ENCODE peak calls at places on chromosomes 7 and 10, in nine cellular contexts. U, E, I, Y, J, O, K, L and F are unnamed samples.

GRCh38 chr7:81769891-81770818 is at the start of gene HGF:
- DNase-seq in U (no peak), E (no peak), I (no peak), Y (no peak), J (peak), O (peak), K (peak), L (no peak), F (peak)

GRCh38 chr7:38831262-38831661 is 77.7 kb downstream of the VPS41 start:
- DNase-seq in U (no peak), E (no peak), I (no peak), Y (no peak), J (no peak), O (no peak), K (no peak), L (no peak), F (no peak)

GRCh38 chr10:52486840-52487611 is 172.9 kb downstream of the DKK1 start:
- DNase-seq in U (no peak), E (no peak), I (no peak), Y (no peak), J (peak), O (peak), K (no peak), L (no peak), F (no peak)

GRCh38 chr7:71193099-71193810 is 61.3 kb downstream of the GALNT17 start:
- DNase-seq in U (no peak), E (no peak), I (no peak), Y (no peak), J (no peak), O (no peak), K (no peak), L (no peak), F (no peak)

GRCh38 chr10:31209523-31209922 is 109.5 kb upstream of the ZEB1 start:
- DNase-seq in U (no peak), E (no peak), I (no peak), Y (no peak), J (no peak), O (no peak), K (no peak), L (no peak), F (no peak)

GRCh38 chr7:44275146-44275545 is 50.2 kb downstream of the CAMK2B start:
- DNase-seq in U (no peak), E (no peak), I (no peak), Y (no peak), J (no peak), O (no peak), K (no peak), L (no peak), F (no peak)

GRCh38 chr10:133012573-133013359 is 70.4 kb upstream of the CFAP46 start:
- DNase-seq in U (no peak), E (no peak), I (no peak), Y (no peak), J (no peak), O (no peak), K (no peak), L (no peak), F (no peak)

GRCh38 chr10:58723977-58724376 is 211.3 kb downstream of the BICC1 start:
- DNase-seq in U (no peak), E (no peak), I (no peak), Y (no peak), J (no peak), O (no peak), K (no peak), L (no peak), F (no peak)

GRCh38 chr7:93148727-93149126 is 542 bp upstream of the SAMD9L start:
- DNase-seq in U (no peak), E (no peak), I (no peak), Y (no peak), J (no peak), O (no peak), K (no peak), L (no peak), F (no peak)

GRCh38 chr10:19629559-19629958 is 186.7 kb upstream of the PLXDC2 start:
- DNase-seq in U (no peak), E (peak), I (no peak), Y (no peak), J (peak), O (peak), K (peak), L (no peak), F (peak)

GRCh38 chr7:100130608-100131453 is 4.1 kb downstream of the MBLAC1 start:
- DNase-seq in U (peak), E (peak), I (peak), Y (peak), J (peak), O (peak), K (peak), L (peak), F (peak)

GRCh38 chr10:10830316-10831061 is 187.2 kb upstream of the CELF2 start:
- DNase-seq in U (no peak), E (no peak), I (no peak), Y (no peak), J (no peak), O (no peak), K (no peak), L (no peak), F (no peak)

GRCh38 chr7:80748302-80749042 is 110.0 kb downstream of the CD36 start:
- DNase-seq in U (no peak), E (no peak), I (no peak), Y (no peak), J (no peak), O (no peak), K (no peak), L (no peak), F (no peak)

GRCh38 chr7:121398246-121398645 is 2.1 kb upstream of the FAM3C start:
- DNase-seq in U (no peak), E (no peak), I (no peak), Y (no peak), J (no peak), O (peak), K (no peak), L (no peak), F (no peak)

GRCh38 chr10:131701131-131701947 is 199.5 kb upstream of the PPP2R2D start:
- DNase-seq in U (no peak), E (no peak), I (no peak), Y (no peak), J (no peak), O (no peak), K (peak), L (no peak), F (no peak)

GRCh38 chr7:148348466-148348865 is 242.1 kb upstream of the C7orf33 start:
- DNase-seq in U (no peak), E (no peak), I (no peak), Y (no peak), J (no peak), O (no peak), K (no peak), L (no peak), F (no peak)

GRCh38 chr10:3782099-3782455 is 2.9 kb downstream of the KLF6 start:
- DNase-seq in U (no peak), E (no peak), I (no peak), Y (no peak), J (no peak), O (no peak), K (peak), L (no peak), F (no peak)

GRCh38 chr7:114370177-114370576 is 44.4 kb upstream of the FOXP2 start:
- DNase-seq in U (no peak), E (no peak), I (peak), Y (no peak), J (no peak), O (no peak), K (no peak), L (no peak), F (no peak)

GRCh38 chr7:82036146-82036886 is 266.5 kb upstream of the HGF start:
- DNase-seq in U (no peak), E (no peak), I (no peak), Y (no peak), J (no peak), O (no peak), K (no peak), L (no peak), F (no peak)

GRCh38 chr7:79452495-79453265 is 787 bp downstream of the MAGI2 start:
- DNase-seq in U (no peak), E (no peak), I (no peak), Y (no peak), J (peak), O (peak), K (peak), L (peak), F (peak)

GRCh38 chr10:124589491-124590006 is 127.9 kb downstream of the LHPP start:
- DNase-seq in U (no peak), E (no peak), I (no peak), Y (peak), J (no peak), O (no peak), K (no peak), L (no peak), F (no peak)

GRCh38 chr7:91517408-91517807 is 253.2 kb downstream of the FZD1 start:
- DNase-seq in U (no peak), E (no peak), I (no peak), Y (no peak), J (no peak), O (no peak), K (no peak), L (no peak), F (no peak)

GRCh38 chr7:125644113-125644512 is 714.5 kb upstream of the POT1 start:
- DNase-seq in U (no peak), E (no peak), I (no peak), Y (no peak), J (peak), O (no peak), K (no peak), L (no peak), F (no peak)

GRCh38 chr7:95772298-95772770 is at the start of gene DYNC1I1:
- DNase-seq in U (no peak), E (peak), I (peak), Y (peak), J (peak), O (peak), K (peak), L (peak), F (peak)

GRCh38 chr10:131354380-131354779 is 42.9 kb upstream of the TCERG1L start:
- DNase-seq in U (no peak), E (peak), I (no peak), Y (no peak), J (peak), O (peak), K (no peak), L (no peak), F (no peak)

GRCh38 chr7:47302560-47302959 is 279.4 kb downstream of the TNS3 start:
- DNase-seq in U (no peak), E (no peak), I (no peak), Y (no peak), J (no peak), O (no peak), K (no peak), L (no peak), F (no peak)

GRCh38 chr7:77328669-77329068 is 87.5 kb downstream of the GSAP start:
- DNase-seq in U (no peak), E (no peak), I (no peak), Y (no peak), J (no peak), O (no peak), K (no peak), L (no peak), F (no peak)

GRCh38 chr7:140605337-140605736 is 35.3 kb downstream of the DENND2A start:
- DNase-seq in U (no peak), E (no peak), I (no peak), Y (no peak), J (no peak), O (no peak), K (no peak), L (no peak), F (no peak)

GRCh38 chr10:127338391-127339108 is 142.2 kb upstream of the INSYN2A start:
- DNase-seq in U (no peak), E (no peak), I (no peak), Y (no peak), J (no peak), O (no peak), K (no peak), L (no peak), F (no peak)

GRCh38 chr7:11701829-11702560 is 130.0 kb downstream of the THSD7A start:
- DNase-seq in U (no peak), E (no peak), I (no peak), Y (no peak), J (no peak), O (no peak), K (no peak), L (no peak), F (no peak)